ENCODE peak calls at places on chromosomes 7 and 10, in seven cellular contexts. One of them, this sample, is unnamed.

GRCh38 chr10:33129987-33130386 is 172.0 kb upstream of the ITGB1 start:
- DNase-seq in SK-N-SH: no peak
- DNase-seq in stimulated activated CD4-positive, alpha-beta T cell treated with anti-CD3 and anti-CD28 coated beads, Interleukin-1b, Interleukin-23, amount 100 ng/mL, for 24 hours: no peak
- DNase-seq in GM20000: no peak
- DNase-seq in astrocyte of the spinal cord: peak
- DNase-seq in CD4-positive, alpha-beta T cell: no peak
- DNase-seq in naive thymus-derived CD8-positive, alpha-beta T cell: no peak
- DNase-seq in this sample: no peak

GRCh38 chr10:77837248-77837924 is 89.2 kb downstream of the DLG5 start:
- DNase-seq in naive thymus-derived CD8-positive, alpha-beta T cell: peak
- DNase-seq in stimulated activated CD4-positive, alpha-beta T cell treated with anti-CD3 and anti-CD28 coated beads, Interleukin-1b, Interleukin-23, amount 100 ng/mL, for 24 hours: peak
- DNase-seq in astrocyte of the spinal cord: peak
- DNase-seq in CD4-positive, alpha-beta T cell: peak
- DNase-seq in SK-N-SH: peak
- DNase-seq in GM20000: peak
- DNase-seq in this sample: peak

GRCh38 chr7:26397326-26397725 is 105.7 kb downstream of the SNX10 start:
- DNase-seq in naive thymus-derived CD8-positive, alpha-beta T cell: no peak
- DNase-seq in SK-N-SH: peak
- DNase-seq in astrocyte of the spinal cord: no peak
- DNase-seq in CD4-positive, alpha-beta T cell: no peak
- DNase-seq in GM20000: no peak
- DNase-seq in stimulated activated CD4-positive, alpha-beta T cell treated with anti-CD3 and anti-CD28 coated beads, Interleukin-1b, Interleukin-23, amount 100 ng/mL, for 24 hours: no peak
- DNase-seq in this sample: no peak

GRCh38 chr10:117743517-117743916 is 201.0 kb downstream of the EMX2 start:
- DNase-seq in GM20000: no peak
- DNase-seq in stimulated activated CD4-positive, alpha-beta T cell treated with anti-CD3 and anti-CD28 coated beads, Interleukin-1b, Interleukin-23, amount 100 ng/mL, for 24 hours: no peak
- DNase-seq in naive thymus-derived CD8-positive, alpha-beta T cell: no peak
- DNase-seq in SK-N-SH: no peak
- DNase-seq in astrocyte of the spinal cord: no peak
- DNase-seq in CD4-positive, alpha-beta T cell: no peak
- DNase-seq in this sample: no peak

GRCh38 chr7:117793496-117793895 is 79.7 kb downstream of the CTTNBP2 start:
- DNase-seq in naive thymus-derived CD8-positive, alpha-beta T cell: no peak
- DNase-seq in SK-N-SH: no peak
- DNase-seq in stimulated activated CD4-positive, alpha-beta T cell treated with anti-CD3 and anti-CD28 coated beads, Interleukin-1b, Interleukin-23, amount 100 ng/mL, for 24 hours: no peak
- DNase-seq in CD4-positive, alpha-beta T cell: no peak
- DNase-seq in astrocyte of the spinal cord: no peak
- DNase-seq in GM20000: no peak
- DNase-seq in this sample: no peak

GRCh38 chr7:142030294-142030693 is 34.6 kb downstream of the MGAM start:
- DNase-seq in GM20000: no peak
- DNase-seq in stimulated activated CD4-positive, alpha-beta T cell treated with anti-CD3 and anti-CD28 coated beads, Interleukin-1b, Interleukin-23, amount 100 ng/mL, for 24 hours: no peak
- DNase-seq in naive thymus-derived CD8-positive, alpha-beta T cell: no peak
- DNase-seq in astrocyte of the spinal cord: no peak
- DNase-seq in CD4-positive, alpha-beta T cell: no peak
- DNase-seq in SK-N-SH: no peak
- DNase-seq in this sample: no peak

GRCh38 chr10:44963772-44964633 is 4.4 kb downstream of the RASSF4 start:
- DNase-seq in CD4-positive, alpha-beta T cell: no peak
- DNase-seq in astrocyte of the spinal cord: no peak
- DNase-seq in naive thymus-derived CD8-positive, alpha-beta T cell: no peak
- DNase-seq in stimulated activated CD4-positive, alpha-beta T cell treated with anti-CD3 and anti-CD28 coated beads, Interleukin-1b, Interleukin-23, amount 100 ng/mL, for 24 hours: no peak
- DNase-seq in SK-N-SH: no peak
- DNase-seq in GM20000: no peak
- DNase-seq in this sample: peak

GRCh38 chr7:131164025-131164899 is 163.4 kb upstream of the MKLN1 start:
- DNase-seq in CD4-positive, alpha-beta T cell: no peak
- DNase-seq in astrocyte of the spinal cord: peak
- DNase-seq in stimulated activated CD4-positive, alpha-beta T cell treated with anti-CD3 and anti-CD28 coated beads, Interleukin-1b, Interleukin-23, amount 100 ng/mL, for 24 hours: no peak
- DNase-seq in naive thymus-derived CD8-positive, alpha-beta T cell: no peak
- DNase-seq in GM20000: no peak
- DNase-seq in SK-N-SH: no peak
- DNase-seq in this sample: peak

GRCh38 chr7:70436815-70437350 is 695.1 kb upstream of the GALNT17 start:
- DNase-seq in stimulated activated CD4-positive, alpha-beta T cell treated with anti-CD3 and anti-CD28 coated beads, Interleukin-1b, Interleukin-23, amount 100 ng/mL, for 24 hours: no peak
- DNase-seq in GM20000: no peak
- DNase-seq in astrocyte of the spinal cord: no peak
- DNase-seq in SK-N-SH: peak
- DNase-seq in naive thymus-derived CD8-positive, alpha-beta T cell: no peak
- DNase-seq in CD4-positive, alpha-beta T cell: no peak
- DNase-seq in this sample: no peak

GRCh38 chr10:31620236-31621151 is 301.5 kb downstream of the ZEB1 start:
- DNase-seq in SK-N-SH: no peak
- DNase-seq in GM20000: no peak
- DNase-seq in stimulated activated CD4-positive, alpha-beta T cell treated with anti-CD3 and anti-CD28 coated beads, Interleukin-1b, Interleukin-23, amount 100 ng/mL, for 24 hours: no peak
- DNase-seq in naive thymus-derived CD8-positive, alpha-beta T cell: no peak
- DNase-seq in CD4-positive, alpha-beta T cell: no peak
- DNase-seq in astrocyte of the spinal cord: peak
- DNase-seq in this sample: no peak

GRCh38 chr7:111098926-111099250 is 8.0 kb downstream of the LRRN3 start:
- DNase-seq in CD4-positive, alpha-beta T cell: no peak
- DNase-seq in GM20000: no peak
- DNase-seq in astrocyte of the spinal cord: no peak
- DNase-seq in naive thymus-derived CD8-positive, alpha-beta T cell: no peak
- DNase-seq in SK-N-SH: no peak
- DNase-seq in stimulated activated CD4-positive, alpha-beta T cell treated with anti-CD3 and anti-CD28 coated beads, Interleukin-1b, Interleukin-23, amount 100 ng/mL, for 24 hours: no peak
- DNase-seq in this sample: no peak

GRCh38 chr7:82722946-82723345 is 279.4 kb upstream of the CACNA2D1 start:
- DNase-seq in GM20000: no peak
- DNase-seq in stimulated activated CD4-positive, alpha-beta T cell treated with anti-CD3 and anti-CD28 coated beads, Interleukin-1b, Interleukin-23, amount 100 ng/mL, for 24 hours: no peak
- DNase-seq in SK-N-SH: no peak
- DNase-seq in astrocyte of the spinal cord: no peak
- DNase-seq in naive thymus-derived CD8-positive, alpha-beta T cell: no peak
- DNase-seq in CD4-positive, alpha-beta T cell: no peak
- DNase-seq in this sample: no peak

GRCh38 chr10:59724098-59724938 is 14.7 kb upstream of the SLC16A9 start:
- DNase-seq in SK-N-SH: no peak
- DNase-seq in stimulated activated CD4-positive, alpha-beta T cell treated with anti-CD3 and anti-CD28 coated beads, Interleukin-1b, Interleukin-23, amount 100 ng/mL, for 24 hours: no peak
- DNase-seq in GM20000: no peak
- DNase-seq in naive thymus-derived CD8-positive, alpha-beta T cell: no peak
- DNase-seq in CD4-positive, alpha-beta T cell: no peak
- DNase-seq in astrocyte of the spinal cord: no peak
- DNase-seq in this sample: no peak

GRCh38 chr10:49361735-49362568 is 33.9 kb downstream of the DRGX start:
- DNase-seq in GM20000: no peak
- DNase-seq in stimulated activated CD4-positive, alpha-beta T cell treated with anti-CD3 and anti-CD28 coated beads, Interleukin-1b, Interleukin-23, amount 100 ng/mL, for 24 hours: no peak
- DNase-seq in CD4-positive, alpha-beta T cell: no peak
- DNase-seq in astrocyte of the spinal cord: no peak
- DNase-seq in SK-N-SH: no peak
- DNase-seq in naive thymus-derived CD8-positive, alpha-beta T cell: no peak
- DNase-seq in this sample: no peak

GRCh38 chr10:92342801-92343200 is 51.8 kb downstream of the MARCHF5 start:
- DNase-seq in stimulated activated CD4-positive, alpha-beta T cell treated with anti-CD3 and anti-CD28 coated beads, Interleukin-1b, Interleukin-23, amount 100 ng/mL, for 24 hours: no peak
- DNase-seq in naive thymus-derived CD8-positive, alpha-beta T cell: no peak
- DNase-seq in astrocyte of the spinal cord: peak
- DNase-seq in SK-N-SH: no peak
- DNase-seq in GM20000: no peak
- DNase-seq in CD4-positive, alpha-beta T cell: no peak
- DNase-seq in this sample: no peak

GRCh38 chr7:155477469-155477868 is 19.5 kb downstream of the EN2 start:
- DNase-seq in CD4-positive, alpha-beta T cell: no peak
- DNase-seq in SK-N-SH: no peak
- DNase-seq in astrocyte of the spinal cord: no peak
- DNase-seq in naive thymus-derived CD8-positive, alpha-beta T cell: no peak
- DNase-seq in GM20000: no peak
- DNase-seq in stimulated activated CD4-positive, alpha-beta T cell treated with anti-CD3 and anti-CD28 coated beads, Interleukin-1b, Interleukin-23, amount 100 ng/mL, for 24 hours: no peak
- DNase-seq in this sample: no peak

GRCh38 chr7:17772581-17773288 is 167.6 kb downstream of the SNX13 start:
- DNase-seq in astrocyte of the spinal cord: no peak
- DNase-seq in CD4-positive, alpha-beta T cell: no peak
- DNase-seq in naive thymus-derived CD8-positive, alpha-beta T cell: no peak
- DNase-seq in stimulated activated CD4-positive, alpha-beta T cell treated with anti-CD3 and anti-CD28 coated beads, Interleukin-1b, Interleukin-23, amount 100 ng/mL, for 24 hours: no peak
- DNase-seq in SK-N-SH: no peak
- DNase-seq in GM20000: no peak
- DNase-seq in this sample: no peak

GRCh38 chr10:124364674-124365073 is 54.0 kb downstream of the OAT start:
- DNase-seq in GM20000: no peak
- DNase-seq in stimulated activated CD4-positive, alpha-beta T cell treated with anti-CD3 and anti-CD28 coated beads, Interleukin-1b, Interleukin-23, amount 100 ng/mL, for 24 hours: no peak
- DNase-seq in naive thymus-derived CD8-positive, alpha-beta T cell: no peak
- DNase-seq in CD4-positive, alpha-beta T cell: no peak
- DNase-seq in astrocyte of the spinal cord: no peak
- DNase-seq in SK-N-SH: no peak
- DNase-seq in this sample: no peak

GRCh38 chr7:363626-364025 is 73.7 kb downstream of the FOXL3 start:
- DNase-seq in naive thymus-derived CD8-positive, alpha-beta T cell: peak
- DNase-seq in astrocyte of the spinal cord: no peak
- DNase-seq in stimulated activated CD4-positive, alpha-beta T cell treated with anti-CD3 and anti-CD28 coated beads, Interleukin-1b, Interleukin-23, amount 100 ng/mL, for 24 hours: no peak
- DNase-seq in GM20000: no peak
- DNase-seq in SK-N-SH: no peak
- DNase-seq in CD4-positive, alpha-beta T cell: no peak
- DNase-seq in this sample: no peak

GRCh38 chr10:132446661-132447445 is 49.9 kb downstream of the PWWP2B start:
- DNase-seq in stimulated activated CD4-positive, alpha-beta T cell treated with anti-CD3 and anti-CD28 coated beads, Interleukin-1b, Interleukin-23, amount 100 ng/mL, for 24 hours: peak
- DNase-seq in naive thymus-derived CD8-positive, alpha-beta T cell: peak
- DNase-seq in GM20000: peak
- DNase-seq in CD4-positive, alpha-beta T cell: peak
- DNase-seq in SK-N-SH: peak
- DNase-seq in astrocyte of the spinal cord: no peak
- DNase-seq in this sample: peak

GRCh38 chr7:150901160-150902035 is 49.1 kb downstream of the AOC1 start:
- DNase-seq in naive thymus-derived CD8-positive, alpha-beta T cell: no peak
- DNase-seq in SK-N-SH: peak
- DNase-seq in CD4-positive, alpha-beta T cell: no peak
- DNase-seq in GM20000: no peak
- DNase-seq in stimulated activated CD4-positive, alpha-beta T cell treated with anti-CD3 and anti-CD28 coated beads, Interleukin-1b, Interleukin-23, amount 100 ng/mL, for 24 hours: no peak
- DNase-seq in astrocyte of the spinal cord: no peak
- DNase-seq in this sample: peak

GRCh38 chr7:20798694-20799121 is 12.0 kb upstream of the SP8 start:
- DNase-seq in CD4-positive, alpha-beta T cell: no peak
- DNase-seq in GM20000: no peak
- DNase-seq in astrocyte of the spinal cord: no peak
- DNase-seq in stimulated activated CD4-positive, alpha-beta T cell treated with anti-CD3 and anti-CD28 coated beads, Interleukin-1b, Interleukin-23, amount 100 ng/mL, for 24 hours: no peak
- DNase-seq in SK-N-SH: no peak
- DNase-seq in naive thymus-derived CD8-positive, alpha-beta T cell: no peak
- DNase-seq in this sample: no peak

GRCh38 chr7:150931199-150931869 is 46.8 kb downstream of the KCNH2 start:
- DNase-seq in astrocyte of the spinal cord: no peak
- DNase-seq in GM20000: no peak
- DNase-seq in naive thymus-derived CD8-positive, alpha-beta T cell: peak
- DNase-seq in CD4-positive, alpha-beta T cell: peak
- DNase-seq in stimulated activated CD4-positive, alpha-beta T cell treated with anti-CD3 and anti-CD28 coated beads, Interleukin-1b, Interleukin-23, amount 100 ng/mL, for 24 hours: no peak
- DNase-seq in SK-N-SH: peak
- DNase-seq in this sample: peak

GRCh38 chr7:41028591-41028990 is 674.3 kb downstream of the INHBA start:
- DNase-seq in astrocyte of the spinal cord: no peak
- DNase-seq in naive thymus-derived CD8-positive, alpha-beta T cell: no peak
- DNase-seq in CD4-positive, alpha-beta T cell: no peak
- DNase-seq in GM20000: no peak
- DNase-seq in stimulated activated CD4-positive, alpha-beta T cell treated with anti-CD3 and anti-CD28 coated beads, Interleukin-1b, Interleukin-23, amount 100 ng/mL, for 24 hours: no peak
- DNase-seq in SK-N-SH: no peak
- DNase-seq in this sample: no peak

GRCh38 chr7:134669845-134670373 is 23.3 kb downstream of the BPGM start:
- DNase-seq in astrocyte of the spinal cord: peak
- DNase-seq in GM20000: no peak
- DNase-seq in naive thymus-derived CD8-positive, alpha-beta T cell: peak
- DNase-seq in SK-N-SH: peak
- DNase-seq in CD4-positive, alpha-beta T cell: peak
- DNase-seq in stimulated activated CD4-positive, alpha-beta T cell treated with anti-CD3 and anti-CD28 coated beads, Interleukin-1b, Interleukin-23, amount 100 ng/mL, for 24 hours: peak
- DNase-seq in this sample: peak

GRCh38 chr10:62728479-62728878 is 76.0 kb upstream of the ADO start:
- DNase-seq in astrocyte of the spinal cord: no peak
- DNase-seq in naive thymus-derived CD8-positive, alpha-beta T cell: no peak
- DNase-seq in stimulated activated CD4-positive, alpha-beta T cell treated with anti-CD3 and anti-CD28 coated beads, Interleukin-1b, Interleukin-23, amount 100 ng/mL, for 24 hours: no peak
- DNase-seq in SK-N-SH: no peak
- DNase-seq in CD4-positive, alpha-beta T cell: no peak
- DNase-seq in GM20000: no peak
- DNase-seq in this sample: no peak

GRCh38 chr10:131101011-131101410 is 210.5 kb downstream of the TCERG1L start:
- DNase-seq in GM20000: no peak
- DNase-seq in naive thymus-derived CD8-positive, alpha-beta T cell: no peak
- DNase-seq in stimulated activated CD4-positive, alpha-beta T cell treated with anti-CD3 and anti-CD28 coated beads, Interleukin-1b, Interleukin-23, amount 100 ng/mL, for 24 hours: no peak
- DNase-seq in astrocyte of the spinal cord: no peak
- DNase-seq in CD4-positive, alpha-beta T cell: no peak
- DNase-seq in SK-N-SH: no peak
- DNase-seq in this sample: no peak

GRCh38 chr10:114265392-114266053 is 26.5 kb downstream of the VWA2 start:
- DNase-seq in SK-N-SH: no peak
- DNase-seq in stimulated activated CD4-positive, alpha-beta T cell treated with anti-CD3 and anti-CD28 coated beads, Interleukin-1b, Interleukin-23, amount 100 ng/mL, for 24 hours: no peak
- DNase-seq in naive thymus-derived CD8-positive, alpha-beta T cell: no peak
- DNase-seq in GM20000: no peak
- DNase-seq in astrocyte of the spinal cord: no peak
- DNase-seq in CD4-positive, alpha-beta T cell: no peak
- DNase-seq in this sample: no peak

GRCh38 chr7:93046641-93047040 is 71.1 kb downstream of the SAMD9 start:
- DNase-seq in astrocyte of the spinal cord: no peak
- DNase-seq in GM20000: no peak
- DNase-seq in stimulated activated CD4-positive, alpha-beta T cell treated with anti-CD3 and anti-CD28 coated beads, Interleukin-1b, Interleukin-23, amount 100 ng/mL, for 24 hours: no peak
- DNase-seq in naive thymus-derived CD8-positive, alpha-beta T cell: no peak
- DNase-seq in SK-N-SH: no peak
- DNase-seq in CD4-positive, alpha-beta T cell: no peak
- DNase-seq in this sample: no peak

GRCh38 chr7:92684274-92684673 is 94.1 kb upstream of the FAM133B start:
- DNase-seq in astrocyte of the spinal cord: no peak
- DNase-seq in naive thymus-derived CD8-positive, alpha-beta T cell: no peak
- DNase-seq in stimulated activated CD4-positive, alpha-beta T cell treated with anti-CD3 and anti-CD28 coated beads, Interleukin-1b, Interleukin-23, amount 100 ng/mL, for 24 hours: no peak
- DNase-seq in GM20000: no peak
- DNase-seq in CD4-positive, alpha-beta T cell: no peak
- DNase-seq in SK-N-SH: no peak
- DNase-seq in this sample: no peak

GRCh38 chr10:62019685-62020361 is 118.3 kb downstream of the ARID5B start:
- DNase-seq in SK-N-SH: no peak
- DNase-seq in astrocyte of the spinal cord: no peak
- DNase-seq in CD4-positive, alpha-beta T cell: no peak
- DNase-seq in stimulated activated CD4-positive, alpha-beta T cell treated with anti-CD3 and anti-CD28 coated beads, Interleukin-1b, Interleukin-23, amount 100 ng/mL, for 24 hours: no peak
- DNase-seq in naive thymus-derived CD8-positive, alpha-beta T cell: no peak
- DNase-seq in GM20000: no peak
- DNase-seq in this sample: no peak

GRCh38 chr7:47170516-47170915 is 411.4 kb downstream of the TNS3 start:
- DNase-seq in GM20000: no peak
- DNase-seq in astrocyte of the spinal cord: no peak
- DNase-seq in SK-N-SH: no peak
- DNase-seq in naive thymus-derived CD8-positive, alpha-beta T cell: no peak
- DNase-seq in stimulated activated CD4-positive, alpha-beta T cell treated with anti-CD3 and anti-CD28 coated beads, Interleukin-1b, Interleukin-23, amount 100 ng/mL, for 24 hours: no peak
- DNase-seq in CD4-positive, alpha-beta T cell: no peak
- DNase-seq in this sample: no peak

GRCh38 chr7:113085781-113086390 is 741 bp downstream of the GPR85 start:
- DNase-seq in stimulated activated CD4-positive, alpha-beta T cell treated with anti-CD3 and anti-CD28 coated beads, Interleukin-1b, Interleukin-23, amount 100 ng/mL, for 24 hours: no peak
- DNase-seq in SK-N-SH: peak
- DNase-seq in CD4-positive, alpha-beta T cell: no peak
- DNase-seq in naive thymus-derived CD8-positive, alpha-beta T cell: no peak
- DNase-seq in GM20000: no peak
- DNase-seq in astrocyte of the spinal cord: peak
- DNase-seq in this sample: peak

GRCh38 chr10:29370612-29371092 is 81.8 kb downstream of the LYZL1 start:
- DNase-seq in naive thymus-derived CD8-positive, alpha-beta T cell: no peak
- DNase-seq in GM20000: no peak
- DNase-seq in stimulated activated CD4-positive, alpha-beta T cell treated with anti-CD3 and anti-CD28 coated beads, Interleukin-1b, Interleukin-23, amount 100 ng/mL, for 24 hours: no peak
- DNase-seq in astrocyte of the spinal cord: no peak
- DNase-seq in CD4-positive, alpha-beta T cell: no peak
- DNase-seq in SK-N-SH: peak
- DNase-seq in this sample: no peak

GRCh38 chr7:428896-429827 is 90.5 kb downstream of the PDGFA start:
- DNase-seq in SK-N-SH: no peak
- DNase-seq in naive thymus-derived CD8-positive, alpha-beta T cell: no peak
- DNase-seq in astrocyte of the spinal cord: no peak
- DNase-seq in CD4-positive, alpha-beta T cell: no peak
- DNase-seq in stimulated activated CD4-positive, alpha-beta T cell treated with anti-CD3 and anti-CD28 coated beads, Interleukin-1b, Interleukin-23, amount 100 ng/mL, for 24 hours: no peak
- DNase-seq in GM20000: no peak
- DNase-seq in this sample: no peak

GRCh38 chr7:26718063-26718462 is 146.3 kb downstream of the SKAP2 start:
- DNase-seq in stimulated activated CD4-positive, alpha-beta T cell treated with anti-CD3 and anti-CD28 coated beads, Interleukin-1b, Interleukin-23, amount 100 ng/mL, for 24 hours: no peak
- DNase-seq in astrocyte of the spinal cord: no peak
- DNase-seq in CD4-positive, alpha-beta T cell: no peak
- DNase-seq in SK-N-SH: no peak
- DNase-seq in naive thymus-derived CD8-positive, alpha-beta T cell: no peak
- DNase-seq in GM20000: no peak
- DNase-seq in this sample: no peak

This sample was measured in NCI-H2171 treated with DMSO at 0.1 percent for 48 hours.